ENCODE peak calls at places on chromosomes 12 and 14, in nine cellular contexts. X is MCF 10A, Y is GM13976, C is progenitor cell of endocrine pancreas, M is type B pancreatic cell, W is endothelial cell of umbilical vein, T is Panc1, Q is astrocyte of the spinal cord, E is fibroblast of lung. A is an unnamed sample.

GRCh38 chr14:102196008-102196407 is 56.3 kb downstream of the WDR20 start:
- DNase-seq in X (no peak), Y (no peak), C (no peak), M (no peak), W (no peak), T (no peak), Q (no peak), E (no peak), A (no peak)

GRCh38 chr14:101369916-101370592 is 191.2 kb upstream of the DIO3 start:
- DNase-seq in X (no peak), Y (no peak), C (no peak), M (no peak), W (no peak), T (no peak), Q (no peak), E (peak; percentile 3), A (peak; percentile 70)

GRCh38 chr14:61342486-61342885 is 21.1 kb downstream of the PRKCH start:
- DNase-seq in X (no peak), Y (no peak), C (no peak), M (no peak), W (peak; percentile 70), T (no peak), Q (no peak), E (no peak), A (no peak)

GRCh38 chr12:66901136-66901932 is 222.5 kb upstream of the GRIP1 start:
- DNase-seq in X (no peak), Y (peak; percentile 39), C (no peak), M (no peak), W (no peak), T (no peak), Q (no peak), E (no peak), A (no peak)

GRCh38 chr12:49034287-49034622 is 15.7 kb upstream of the PRKAG1 start:
- DNase-seq in X (no peak), Y (no peak), C (no peak), M (no peak), W (no peak), T (no peak), Q (no peak), E (no peak), A (no peak)

GRCh38 chr12:59698599-59698998 is 102.8 kb downstream of the SLC16A7 start:
- DNase-seq in X (peak; percentile 87), Y (no peak), C (no peak), M (no peak), W (no peak), T (no peak), Q (no peak), E (peak; percentile 94), A (no peak)

GRCh38 chr12:15581006-15581405 is 208.2 kb downstream of the EPS8 start:
- DNase-seq in X (no peak), Y (no peak), C (no peak), M (no peak), W (no peak), T (no peak), Q (peak; percentile 22), E (peak; percentile 47), A (no peak)

GRCh38 chr12:24977060-24977459 is 28.2 kb upstream of the BCAT1 start:
- DNase-seq in X (no peak), Y (no peak), C (no peak), M (no peak), W (no peak), T (no peak), Q (no peak), E (no peak), A (no peak)

GRCh38 chr12:57372233-57372632 is 58.6 kb downstream of the R3HDM2 start:
- DNase-seq in X (no peak), Y (no peak), C (no peak), M (no peak), W (peak; percentile 55), T (no peak), Q (no peak), E (peak; percentile 33), A (no peak)

GRCh38 chr12:32455607-32456063 is 56.3 kb downstream of the FGD4 start:
- DNase-seq in X (peak; percentile 75), Y (peak; percentile 47), C (no peak), M (no peak), W (peak; percentile 91), T (peak; percentile 55), Q (peak; percentile 88), E (peak; percentile 90), A (no peak)

GRCh38 chr12:25592725-25593495 is 39.8 kb upstream of the LMNTD1 start:
- DNase-seq in X (no peak), Y (no peak), C (no peak), M (no peak), W (no peak), T (no peak), Q (no peak), E (no peak), A (no peak)

GRCh38 chr12:60148109-60148508 is 552.3 kb downstream of the SLC16A7 start:
- DNase-seq in X (peak; percentile 77), Y (no peak), C (no peak), M (no peak), W (peak; percentile 87), T (no peak), Q (peak; percentile 87), E (peak; percentile 82), A (no peak)

GRCh38 chr12:76450690-76451089 is 102.5 kb upstream of the BBS10 start:
- DNase-seq in X (peak; percentile 88), Y (no peak), C (no peak), M (no peak), W (peak; percentile 75), T (no peak), Q (peak; percentile 90), E (peak; percentile 83), A (no peak)

GRCh38 chr14:90274808-90275454 is 18.6 kb downstream of the PSMC1 start:
- DNase-seq in X (peak; percentile 54), Y (no peak), C (no peak), M (no peak), W (peak; percentile 89), T (no peak), Q (peak; percentile 76), E (peak; percentile 37), A (no peak)

GRCh38 chr12:56989866-56990610 is 16.3 kb downstream of the ZBTB39 start:
- DNase-seq in X (no peak), Y (no peak), C (no peak), M (no peak), W (no peak), T (no peak), Q (no peak), E (no peak), A (no peak)

GRCh38 chr12:130444081-130444480 is 106.4 kb downstream of the PIWIL1 start:
- DNase-seq in X (no peak), Y (no peak), C (no peak), M (no peak), W (no peak), T (no peak), Q (no peak), E (no peak), A (no peak)

GRCh38 chr14:76498536-76498935 is 122.6 kb downstream of the ESRRB start:
- DNase-seq in X (no peak), Y (no peak), C (no peak), M (no peak), W (no peak), T (no peak), Q (no peak), E (no peak), A (no peak)

GRCh38 chr14:60760648-60761364 is 26.2 kb downstream of the MNAT1 start:
- DNase-seq in X (peak; percentile 66), Y (no peak), C (no peak), M (no peak), W (no peak), T (no peak), Q (no peak), E (no peak), A (no peak)

GRCh38 chr12:2548095-2548494 is 246.7 kb upstream of the FKBP4 start:
- DNase-seq in X (no peak), Y (no peak), C (no peak), M (no peak), W (no peak), T (no peak), Q (no peak), E (no peak), A (no peak)
- TF ChIP-seq CTCF in X (no peak), Y (no peak), C (no peak), M (no peak), W (no peak), T (no peak), Q (no peak), E (no peak), A (no peak)

GRCh38 chr12:2359725-2360629 is 307.2 kb downstream of the CACNA1C start:
- DNase-seq in X (no peak), Y (no peak), C (no peak), M (no peak), W (no peak), T (no peak), Q (no peak), E (no peak), A (no peak)

GRCh38 chr12:2355604-2356003 is 302.8 kb downstream of the CACNA1C start:
- DNase-seq in X (no peak), Y (no peak), C (no peak), M (no peak), W (no peak), T (no peak), Q (no peak), E (no peak), A (no peak)

GRCh38 chr12:2356601-2357125 is 303.9 kb downstream of the CACNA1C start:
- DNase-seq in X (no peak), Y (no peak), C (no peak), M (no peak), W (no peak), T (no peak), Q (no peak), E (no peak), A (no peak)

GRCh38 chr12:2360630-2361170 is 307.9 kb downstream of the CACNA1C start:
- DNase-seq in X (no peak), Y (no peak), C (no peak), M (no peak), W (no peak), T (no peak), Q (no peak), E (no peak), A (no peak)

GRCh38 chr12:2358986-2359658 is 306.3 kb downstream of the CACNA1C start:
- DNase-seq in X (no peak), Y (no peak), C (no peak), M (no peak), W (no peak), T (no peak), Q (peak; percentile 33), E (no peak), A (no peak)
- TF ChIP-seq CTCF in X (no peak), Y (no peak), C (no peak), M (no peak), W (no peak), T (no peak), Q (no peak), E (no peak), A (peak; percentile 34)

GRCh38 chr12:46368138-46368537 is 4.4 kb downstream of the SLC38A2 start:
- DNase-seq in X (no peak), Y (no peak), C (no peak), M (no peak), W (peak; percentile 24), T (no peak), Q (no peak), E (no peak), A (no peak)
- TF ChIP-seq CTCF in X (no peak), Y (no peak), C (no peak), M (no peak), W (no peak), T (no peak), Q (no peak), E (no peak), A (no peak)

DNA sequence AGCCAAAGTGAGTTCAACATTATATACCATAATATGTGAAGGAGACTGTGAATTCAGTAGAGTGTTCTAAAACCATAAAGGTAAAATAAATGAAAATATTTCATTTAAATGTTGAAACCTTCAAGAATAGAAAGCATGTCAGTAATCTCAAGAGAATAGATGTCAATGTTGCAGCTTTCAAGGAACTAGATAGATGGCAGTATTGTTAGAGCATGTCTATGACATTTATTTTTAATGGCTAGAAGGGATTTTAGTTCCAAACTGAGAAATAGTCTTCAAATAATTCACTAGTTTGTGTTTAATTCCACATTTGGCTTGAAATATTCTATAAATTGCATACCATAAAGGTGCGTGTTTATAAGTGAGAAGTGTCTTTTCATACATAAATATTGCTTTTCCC is 326.5 kb downstream of the FLRT2 start:
- DNase-seq in X (no peak), Y (no peak), C (no peak), M (no peak), W (no peak), T (no peak), Q (no peak), E (peak; percentile 5), A (no peak)
- TF ChIP-seq CTCF in X (peak; percentile 35), Y (no peak), C (peak; percentile 9), M (peak; percentile 20), W (no peak), T (peak; percentile 17), Q (peak; percentile 14), E (no peak), A (peak; percentile 48)